ENCODE peak calls at places on chromosome 15, in five cellular contexts. G, J, A, U and E are unnamed samples.

GRCh38 chr15:75397494-75397893 is 29.1 kb upstream of the MAN2C1 start:
- DNase-seq in G (no peak), J (no peak), A (no peak), U (no peak), E (no peak)

GRCh38 chr15:57686657-57687056 is 19.9 kb upstream of the POLR2M start:
- DNase-seq in G (no peak), J (no peak), A (no peak), U (no peak), E (no peak)

GRCh38 chr15:33737687-33738606 is 230.3 kb upstream of the CHRM5 start:
- DNase-seq in G (peak), J (peak), A (no peak), U (peak), E (peak)

GRCh38 chr15:79050341-79050740 is 40.2 kb downstream of the RASGRF1 start:
- DNase-seq in G (no peak), J (no peak), A (no peak), U (no peak), E (no peak)

GRCh38 chr15:59244337-59244736 is 37.7 kb downstream of the LDHAL6B start:
- DNase-seq in G (no peak), J (no peak), A (peak), U (no peak), E (no peak)

GRCh38 chr15:78242128-78242527 is 7.8 kb upstream of the ACSBG1 start:
- DNase-seq in G (peak), J (peak), A (no peak), U (peak), E (peak)

GRCh38 chr15:37907136-37907535 is 27.3 kb upstream of the TMCO5A start:
- DNase-seq in G (no peak), J (no peak), A (no peak), U (no peak), E (no peak)

GRCh38 chr15:68389936-68390790 is 41.8 kb downstream of the ITGA11 start:
- DNase-seq in G (no peak), J (no peak), A (peak), U (no peak), E (no peak)

GRCh38 chr15:100725121-100726069 is 123.0 kb downstream of the ASB7 start:
- DNase-seq in G (no peak), J (peak), A (no peak), U (no peak), E (no peak)

GRCh38 chr15:89184886-89185526 is 36.4 kb downstream of the RLBP1 start:
- DNase-seq in G (no peak), J (no peak), A (no peak), U (no peak), E (no peak)

GRCh38 chr15:76150508-76150907 is 90.7 kb downstream of the TMEM266 start:
- DNase-seq in G (no peak), J (no peak), A (no peak), U (no peak), E (no peak)

GRCh38 chr15:34708422-34708821 is 46.4 kb downstream of the GJD2 start:
- DNase-seq in G (peak), J (peak), A (no peak), U (peak), E (peak)

GRCh38 chr15:67100808-67101581 is 35.6 kb downstream of the SMAD3 start:
- DNase-seq in G (no peak), J (no peak), A (peak), U (no peak), E (no peak)

GRCh38 chr15:48667701-48668100 is 22.2 kb upstream of the FBN1 start:
- DNase-seq in G (no peak), J (no peak), A (no peak), U (no peak), E (no peak)

GRCh38 chr15:36185438-36185837 is 394.0 kb upstream of the CDIN1 start:
- DNase-seq in G (no peak), J (no peak), A (no peak), U (no peak), E (no peak)

GRCh38 chr15:80567721-80568157 is 127.4 kb upstream of the ABHD17C start:
- DNase-seq in G (peak), J (peak), A (no peak), U (peak), E (peak)
- TF ChIP-seq FOXM1 in G (no peak), J (no peak), A (no peak), U (no peak), E (no peak)

DNA sequence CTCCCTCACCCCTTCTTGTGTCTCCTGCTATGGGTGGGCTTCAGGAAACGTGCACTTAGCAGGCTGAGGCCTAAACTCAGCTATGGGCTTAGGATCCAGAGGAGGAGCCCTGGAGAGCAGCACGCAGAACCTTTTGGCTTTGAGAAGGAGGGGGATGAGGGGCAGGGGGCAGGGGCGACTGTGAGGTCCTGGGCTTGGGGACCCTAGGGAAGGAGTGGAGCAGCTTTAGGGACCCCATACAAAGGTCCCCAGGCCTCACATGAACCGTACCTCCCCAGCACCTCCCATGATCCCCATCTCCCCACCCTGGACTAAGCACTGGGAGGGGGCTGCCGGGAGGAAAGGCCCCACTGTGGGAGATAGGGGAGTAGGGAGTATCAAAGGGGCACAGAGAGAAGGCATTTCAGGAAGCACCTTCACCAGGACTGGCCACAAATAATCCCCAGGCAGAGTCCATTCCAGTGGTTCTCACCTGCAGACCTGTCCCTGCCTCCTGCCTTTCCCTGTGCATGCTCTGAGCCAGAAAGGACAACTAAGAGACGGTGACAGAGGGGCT is 62.0 kb upstream of the KLF13 start:
- DNase-seq in G (no peak), J (no peak), A (no peak), U (no peak), E (no peak)
- TF ChIP-seq FOXM1 in G (no peak), J (no peak), A (no peak), U (no peak), E (no peak)

DNA sequence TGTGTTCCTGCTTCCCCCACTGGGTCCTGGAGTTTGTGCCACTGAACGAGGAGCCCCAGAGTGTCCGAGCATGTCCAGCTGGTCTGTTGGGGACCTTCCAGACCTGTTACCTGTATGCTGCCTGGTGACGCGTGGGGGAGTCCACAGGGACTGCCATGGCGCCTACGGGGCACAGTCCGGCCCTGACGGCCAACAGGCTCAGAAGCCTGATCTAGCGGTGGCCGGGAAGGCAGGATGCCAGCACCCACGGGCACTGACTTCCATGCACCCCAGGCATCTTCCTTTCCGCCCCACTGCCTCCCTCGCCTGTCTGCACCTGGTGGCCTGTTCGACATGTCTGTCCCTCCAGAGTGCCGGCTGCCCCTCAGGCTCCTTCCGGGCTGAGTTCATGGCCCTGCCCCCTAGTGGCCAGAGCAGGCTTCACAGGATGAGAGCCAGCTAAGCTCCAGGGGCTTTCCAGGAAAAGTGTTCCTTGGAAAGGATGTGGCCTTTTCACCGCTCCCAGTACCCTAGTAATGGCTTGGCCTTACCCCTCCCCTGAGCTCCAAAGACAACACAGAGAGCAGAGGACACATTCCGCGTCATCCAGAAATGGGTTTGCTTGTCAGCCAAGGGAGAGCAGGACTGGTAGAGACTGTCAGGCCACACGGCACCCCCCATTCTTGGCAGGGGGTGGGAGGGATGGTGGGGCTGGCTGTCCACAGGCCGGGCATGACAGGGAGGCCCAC is 35.7 kb downstream of the NGRN start:
- DNase-seq in G (peak), J (peak), A (no peak), U (peak), E (peak)
- TF ChIP-seq FOXM1 in G (peak), J (no peak), A (no peak), U (no peak), E (no peak)

DNA sequence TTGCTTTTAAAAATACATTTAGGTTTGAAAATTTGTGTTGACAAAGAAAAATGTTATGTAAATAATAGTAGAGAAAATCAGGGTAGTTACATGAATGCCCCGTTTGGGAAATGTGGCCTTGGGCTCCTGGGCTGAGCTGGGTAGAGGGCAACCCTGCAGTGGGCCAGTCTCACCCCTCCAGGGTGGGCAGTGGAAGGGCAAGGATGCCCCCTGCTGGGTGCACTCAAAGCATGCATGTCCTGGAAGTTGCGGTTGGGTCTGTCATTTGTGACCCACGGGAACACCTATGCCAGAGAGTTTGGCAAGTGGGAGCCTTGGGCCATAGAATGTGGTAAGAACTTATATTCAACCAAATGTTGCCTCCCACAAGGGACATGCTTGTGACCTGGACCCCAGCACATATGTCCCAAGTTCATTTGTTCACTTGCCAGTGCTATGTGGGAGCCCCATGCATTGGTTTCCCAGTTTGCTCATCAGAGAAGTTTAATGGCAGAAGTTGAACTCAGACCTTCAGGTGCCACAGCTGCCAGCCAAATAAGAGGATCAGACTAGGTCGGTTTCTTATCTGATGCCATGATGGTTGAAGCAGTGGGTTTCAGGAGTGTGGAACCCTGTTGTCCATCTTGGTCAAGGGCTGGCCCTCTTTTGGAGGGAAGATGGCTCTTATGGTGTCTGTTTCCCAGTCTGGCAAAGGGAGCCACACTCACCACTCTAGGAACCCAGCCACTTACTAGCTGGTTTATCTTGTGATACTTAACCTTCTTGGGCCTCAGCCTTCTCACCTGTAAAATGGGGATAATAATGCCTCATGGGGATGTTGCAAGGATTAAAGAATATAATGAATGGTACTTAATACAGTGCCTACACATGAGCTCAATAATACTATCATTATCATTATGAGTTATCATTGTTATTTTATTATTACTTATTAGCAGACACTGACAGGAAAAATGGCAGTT is 2.5 kb upstream of the PLCB2 start:
- DNase-seq in G (peak), J (peak), A (peak), U (peak), E (peak)
- TF ChIP-seq FOXM1 in G (no peak), J (no peak), A (no peak), U (no peak), E (no peak)

DNA sequence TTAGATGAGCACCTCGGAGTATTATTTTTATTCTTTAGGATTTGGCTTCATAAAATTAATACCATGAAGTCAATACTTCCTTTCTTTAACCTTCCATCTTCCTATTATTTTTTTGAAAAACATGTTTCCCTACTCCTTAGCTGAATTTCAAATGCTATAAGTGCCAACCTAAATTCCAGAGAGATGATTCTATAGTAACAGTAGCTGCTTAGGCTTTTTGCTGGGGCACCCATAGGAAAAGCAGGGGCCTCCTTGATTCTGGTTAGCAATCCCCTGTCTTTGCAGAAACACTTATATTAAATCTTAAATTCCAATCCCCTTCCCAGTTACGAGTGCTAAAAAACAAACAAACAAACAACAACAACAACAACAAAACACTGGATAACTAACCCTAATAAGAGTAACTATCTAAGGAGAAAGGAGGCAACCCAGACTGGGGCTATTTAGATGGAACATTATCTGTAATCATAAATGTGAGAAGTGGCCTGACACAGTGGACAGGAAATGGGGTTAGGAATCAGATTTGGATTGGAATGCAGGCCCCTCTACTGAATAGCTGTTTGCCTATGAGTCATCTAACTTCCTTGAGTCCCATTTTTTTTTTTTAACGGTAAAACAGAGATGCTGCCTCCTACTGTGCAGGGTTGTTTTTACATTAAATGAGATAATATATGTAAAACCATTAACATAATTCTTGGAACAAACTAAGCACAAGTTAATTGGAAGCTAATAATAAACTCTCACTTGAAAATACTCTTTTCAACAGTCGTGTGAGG is 148.1 kb downstream of the WDR72 start:
- DNase-seq in G (no peak), J (no peak), A (no peak), U (peak), E (no peak)
- TF ChIP-seq FOXM1 in G (no peak), J (no peak), A (no peak), U (no peak), E (no peak)

DNA sequence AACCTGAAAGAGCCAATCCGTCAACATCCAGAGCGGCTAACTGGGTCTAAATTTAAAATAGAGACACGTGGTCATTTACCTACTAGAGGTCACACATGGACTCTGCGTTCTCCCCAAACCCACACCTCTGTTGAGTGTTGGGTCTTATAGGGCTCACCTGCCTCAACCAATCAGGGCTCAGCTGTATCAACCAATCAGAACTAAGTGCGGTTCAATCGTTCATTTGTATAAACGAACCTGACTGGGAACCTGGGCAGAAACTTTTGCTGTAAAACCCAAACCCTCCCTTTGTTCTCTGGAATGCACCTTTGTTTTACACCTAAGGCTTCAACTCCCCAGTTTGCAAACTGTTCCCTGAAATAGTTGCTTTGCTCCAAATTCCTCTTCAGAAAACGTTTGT is 8.9 kb downstream of the DNAAF4 start:
- DNase-seq in G (no peak), J (no peak), A (no peak), U (no peak), E (no peak)
- TF ChIP-seq FOXM1 in G (no peak), J (no peak), A (no peak), U (no peak), E (no peak)

GRCh38 chr15:65329991-65330735 is 25.7 kb downstream of the RNU5B-1 start:
- DNase-seq in G (no peak), J (peak), A (no peak), U (no peak), E (no peak)

GRCh38 chr15:65330934-65331645 is 26.6 kb downstream of the RNU5B-1 start:
- DNase-seq in G (no peak), J (peak), A (no peak), U (no peak), E (no peak)

GRCh38 chr15:65333441-65333820 is 29.0 kb downstream of the RNU5B-1 start:
- DNase-seq in G (no peak), J (peak), A (no peak), U (no peak), E (no peak)

GRCh38 chr15:65332662-65333440 is 28.4 kb downstream of the RNU5B-1 start:
- DNase-seq in G (no peak), J (peak), A (no peak), U (no peak), E (no peak)

GRCh38 chr15:65331811-65332210 is 27.3 kb downstream of the RNU5B-1 start:
- DNase-seq in G (no peak), J (peak), A (no peak), U (no peak), E (no peak)
- TF ChIP-seq FOXM1 in G (no peak), J (no peak), A (no peak), U (no peak), E (no peak)